ENCODE peak calls at places on chromosome 14, in four cellular contexts. U is cerebellum, O is cardiac muscle cell, A is GM23248. P is an unnamed sample.

GRCh38 chr14:47665337-47666134 is 9.9 kb downstream of the MDGA2 start:
- DNase-seq in U (no peak), O (no peak), A (no peak), P (no peak)

GRCh38 chr14:32230695-32231280 is 27.7 kb upstream of the RNU6-8 start:
- DNase-seq in U (no peak), O (peak; percentile 65), A (peak; percentile 82), P (no peak)

GRCh38 chr14:94897092-94897491 is 127.2 kb upstream of the GSC start:
- DNase-seq in U (no peak), O (peak; percentile 29), A (peak; percentile 73), P (no peak)

GRCh38 chr14:67589212-67589770 is 10.8 kb downstream of the PIGH start:
- DNase-seq in U (no peak), O (no peak), A (no peak), P (no peak)

GRCh38 chr14:100904307-100905019 is 941 bp upstream of the RTL1 start:
- DNase-seq in U (no peak), O (no peak), A (peak; percentile 13), P (peak; percentile 13)

GRCh38 chr14:72678360-72678759 is 215.5 kb downstream of the DPF3 start:
- DNase-seq in U (no peak), O (peak; percentile 13), A (peak; percentile 85), P (peak; percentile 87)

GRCh38 chr14:20998674-20999366 is at the start of gene SLC39A2:
- DNase-seq in U (no peak), O (peak; percentile 81), A (peak; percentile 91), P (no peak)

GRCh38 chr14:99203080-99203479 is 68.9 kb downstream of the BCL11B start:
- DNase-seq in U (peak; percentile 72), O (no peak), A (no peak), P (no peak)

GRCh38 chr14:59359451-59360124 is 105.6 kb downstream of the GPR135 start:
- DNase-seq in U (no peak), O (peak; percentile 61), A (peak; percentile 16), P (no peak)

GRCh38 chr14:101552786-101553231 is 8.5 kb upstream of the DIO3 start:
- DNase-seq in U (no peak), O (no peak), A (no peak), P (no peak)

GRCh38 chr14:72196237-72196636 is 264.0 kb downstream of the RGS6 start:
- DNase-seq in U (no peak), O (no peak), A (no peak), P (no peak)

GRCh38 chr14:92690171-92691011 is 58.0 kb downstream of the LGMN start:
- DNase-seq in U (no peak), O (peak; percentile 64), A (peak; percentile 74), P (peak; percentile 83)

GRCh38 chr14:100547633-100548294 is 39.5 kb downstream of the BEGAIN start:
- DNase-seq in U (no peak), O (peak; percentile 42), A (peak; percentile 65), P (peak; percentile 70)

GRCh38 chr14:23145794-23146422 is 26.9 kb upstream of the CEBPE start:
- DNase-seq in U (no peak), O (peak; percentile 51), A (peak; percentile 31), P (peak; percentile 3)

GRCh38 chr14:100901391-100902183 is 1.9 kb downstream of the RTL1 start:
- DNase-seq in U (no peak), O (no peak), A (no peak), P (no peak)

GRCh38 chr14:87411370-87411769 is 581.6 kb downstream of the GALC start:
- DNase-seq in U (no peak), O (no peak), A (no peak), P (no peak)

GRCh38 chr14:95265106-95266094 is 54.3 kb downstream of the CLMN start:
- DNase-seq in U (no peak), O (peak; percentile 93), A (peak; percentile 96), P (peak; percentile 98)

GRCh38 chr14:63745858-63746425 is 18.1 kb upstream of the SGPP1 start:
- DNase-seq in U (no peak), O (no peak), A (no peak), P (no peak)

GRCh38 chr14:67410313-67410712 is 1.7 kb downstream of the PLEK2 start:
- DNase-seq in U (no peak), O (no peak), A (no peak), P (no peak)